ENCODE peak calls at places on chromosome 4, in eight cellular contexts. Y is cerebellar cortex; I is effector CD8-positive, alpha-beta T cell; D is GM12864; C is DMS153; P is COLO829; R is transverse colon; B is Daoy. Q is an unnamed sample.
A peak's percentile ranks its signal among the peaks of the same experiment; 100 is the strongest.

GRCh38 chr4:4888695-4889094 is 29.2 kb downstream of the MSX1 start:
- DNase-seq in B (no peak), I (no peak), D (no peak), P (no peak), R (no peak), Y (no peak), C (no peak), Q (no peak)

GRCh38 chr4:165415910-165416309 is 37.1 kb downstream of the CPE start:
- DNase-seq in D (no peak), I (no peak), R (no peak), B (no peak), P (no peak), Y (peak; percentile 73), C (no peak), Q (no peak)

GRCh38 chr4:109433281-109434006 is at the start of gene SEC24B:
- DNase-seq in P (no peak), R (peak; percentile 92), C (peak; percentile 43), I (peak; percentile 81), D (peak; percentile 62), B (peak; percentile 75), Y (peak; percentile 87), Q (peak; percentile 82)

GRCh38 chr4:135927651-135928050 is 1604.6 kb downstream of the PCDH18 start:
- DNase-seq in C (no peak), B (no peak), I (no peak), D (no peak), Y (no peak), P (peak; percentile 10), R (no peak), Q (no peak)

GRCh38 chr4:125368684-125369083 is 53.9 kb downstream of the FAT4 start:
- DNase-seq in I (no peak), B (peak; percentile 20), R (no peak), D (no peak), Y (no peak), P (peak; percentile 24), C (no peak), Q (no peak)

GRCh38 chr4:65665951-65666523 is 4.3 kb downstream of the EPHA5 start:
- DNase-seq in I (no peak), P (peak; percentile 46), Y (no peak), D (no peak), B (peak; percentile 27), C (peak; percentile 65), R (no peak), Q (no peak)

GRCh38 chr4:138772366-138772765 is 243.2 kb upstream of the NOCT start:
- DNase-seq in D (no peak), B (no peak), P (no peak), Y (no peak), C (no peak), I (no peak), R (no peak), Q (no peak)

GRCh38 chr4:113028074-113028473 is 21.4 kb upstream of the ANK2 start:
- DNase-seq in P (no peak), Y (no peak), I (no peak), D (no peak), R (no peak), B (no peak), C (no peak), Q (no peak)

GRCh38 chr4:24794111-24794860 is 1.1 kb upstream of the SOD3 start:
- DNase-seq in R (peak; percentile 17), I (no peak), P (no peak), C (no peak), B (peak; percentile 14), Y (peak; percentile 29), D (no peak), Q (no peak)

GRCh38 chr4:19999775-20000414 is 251.8 kb upstream of the SLIT2 start:
- DNase-seq in R (no peak), I (no peak), B (no peak), D (no peak), P (no peak), C (no peak), Y (peak; percentile 84), Q (no peak)

GRCh38 chr4:168710353-168710946 is 213.6 kb downstream of the PALLD start:
- DNase-seq in B (no peak), C (no peak), Y (peak; percentile 45), R (peak; percentile 35), I (no peak), D (no peak), P (peak; percentile 79), Q (no peak)

GRCh38 chr4:126046081-126046614 is 731.4 kb downstream of the FAT4 start:
- DNase-seq in Y (no peak), C (no peak), D (no peak), I (no peak), B (no peak), R (no peak), P (peak; percentile 54), Q (no peak)

GRCh38 chr4:142960134-142960533 is 114.0 kb upstream of the INPP4B start:
- DNase-seq in I (no peak), Y (peak; percentile 3), C (no peak), R (no peak), P (no peak), D (no peak), B (no peak), Q (no peak)

GRCh38 chr4:186097386-186097785 is 7.1 kb upstream of the FAM149A start:
- DNase-seq in B (no peak), R (no peak), Y (no peak), I (no peak), C (no peak), P (peak; percentile 80), D (no peak), Q (no peak)

GRCh38 chr4:124121511-124121934 is 591.0 kb downstream of the ANKRD50 start:
- DNase-seq in R (no peak), C (no peak), B (no peak), Y (no peak), P (no peak), D (no peak), I (no peak), Q (no peak)

GRCh38 chr4:123640271-123640670 is 243.7 kb downstream of the SPRY1 start:
- DNase-seq in B (no peak), Y (no peak), C (no peak), P (no peak), D (no peak), R (no peak), I (no peak), Q (no peak)

GRCh38 chr4:138650917-138651564 is 364.5 kb upstream of the NOCT start:
- DNase-seq in B (peak; percentile 82), Y (no peak), C (no peak), I (no peak), D (no peak), R (no peak), P (no peak), Q (no peak)

GRCh38 chr4:27079056-27079455 is 218.4 kb downstream of the STIM2 start:
- DNase-seq in I (no peak), B (no peak), P (no peak), C (no peak), R (no peak), Y (no peak), D (no peak), Q (no peak)